ENCODE peak calls at places on chromosome 19, in eight cellular contexts. Z is NCI-H774; G is stimulated activated CD4-positive, alpha-beta T cell treated with anti-CD3 and anti-CD28 coated beads, TNF-alpha, amount 100 ng/mL, for 4 hours; P is activated CD4-positive, alpha-beta T cell treated with anti-CD3 and anti-CD28 coated beads for 36 hours; I is fibroblast of the conjunctiva; R is C1 segment of cervical spinal cord; H is SK-N-SH; U is Caki2. Q is an unnamed sample.
A peak's percentile ranks its signal among the peaks of the same experiment; 100 is the strongest.

GRCh38 chr19:35986664-35987570 is 8.1 kb upstream of the SDHAF1 start:
- DNase-seq in Z (no peak), G (no peak), P (peak; percentile 55), I (no peak), R (no peak), H (peak; percentile 90), U (no peak), Q (no peak)

GRCh38 chr19:49592486-49593232 is 1.7 kb downstream of the PRR12 start:
- DNase-seq in Z (peak; percentile 30), G (no peak), P (peak; percentile 48), I (no peak), R (no peak), H (no peak), U (peak; percentile 48), Q (peak; percentile 55)

GRCh38 chr19:28949535-28949934 is 263.4 kb downstream of the UQCRFS1 start:
- DNase-seq in Z (no peak), G (no peak), P (no peak), I (no peak), R (no peak), H (no peak), U (no peak), Q (no peak)

GRCh38 chr19:52190679-52191293 is 934 bp downstream of the PPP2R1A start:
- DNase-seq in Z (no peak), G (no peak), P (no peak), I (peak; percentile 29), R (no peak), H (peak; percentile 56), U (peak; percentile 8), Q (peak; percentile 30)

GRCh38 chr19:2678043-2678671 is 24.3 kb downstream of the GNG7 start:
- DNase-seq in Z (no peak), G (no peak), P (no peak), I (no peak), R (no peak), H (no peak), U (no peak), Q (no peak)

GRCh38 chr19:4678881-4679379 is 8.8 kb upstream of the MYDGF start:
- DNase-seq in Z (no peak), G (no peak), P (peak; percentile 52), I (no peak), R (no peak), H (peak; percentile 81), U (peak; percentile 65), Q (peak; percentile 31)

GRCh38 chr19:50531171-50531612 is 17.5 kb upstream of the ASPDH start:
- DNase-seq in Z (no peak), G (no peak), P (no peak), I (no peak), R (no peak), H (no peak), U (no peak), Q (peak; percentile 45)

GRCh38 chr19:5961969-5962945 is 15.7 kb downstream of the RANBP3 start:
- DNase-seq in Z (peak; percentile 94), G (no peak), P (peak; percentile 80), I (no peak), R (no peak), H (no peak), U (no peak), Q (peak; percentile 74)

GRCh38 chr19:35468637-35469036 is 20.6 kb downstream of the FFAR2 start:
- DNase-seq in Z (no peak), G (no peak), P (peak; percentile 81), I (peak; percentile 8), R (no peak), H (peak; percentile 45), U (peak; percentile 46), Q (peak; percentile 43)

Q was measured in PC-3.